ENCODE peak calls at places on chromosome 18, in five cellular contexts. One of them, this sample, is unnamed.

GRCh38 chr18:5284808-5285207 is 10.7 kb downstream of the ZBTB14 start:
- DNase-seq in CD4-positive, alpha-beta T cell: no peak
- DNase-seq in lower lobe of right lung: no peak
- DNase-seq in adrenal gland: no peak
- DNase-seq in colonic mucosa: no peak
- DNase-seq in this sample: no peak

GRCh38 chr18:54835944-54836343 is 7.7 kb downstream of the RAB27B start:
- DNase-seq in CD4-positive, alpha-beta T cell: no peak
- DNase-seq in lower lobe of right lung: no peak
- DNase-seq in adrenal gland: no peak
- DNase-seq in colonic mucosa: no peak
- DNase-seq in this sample: no peak

GRCh38 chr18:73594749-73595148 is 552.9 kb downstream of the FBXO15 start:
- DNase-seq in CD4-positive, alpha-beta T cell: no peak
- DNase-seq in lower lobe of right lung: no peak
- DNase-seq in adrenal gland: no peak
- DNase-seq in colonic mucosa: no peak
- DNase-seq in this sample: no peak

GRCh38 chr18:3649559-3650426 is 199.8 kb downstream of the TGIF1 start:
- DNase-seq in CD4-positive, alpha-beta T cell: no peak
- DNase-seq in lower lobe of right lung: no peak
- DNase-seq in adrenal gland: peak; percentile 86
- DNase-seq in colonic mucosa: no peak
- DNase-seq in this sample: no peak

GRCh38 chr18:74268175-74268574 is 23.6 kb downstream of the CYB5A start:
- DNase-seq in CD4-positive, alpha-beta T cell: no peak
- DNase-seq in lower lobe of right lung: no peak
- DNase-seq in adrenal gland: no peak
- DNase-seq in colonic mucosa: no peak
- DNase-seq in this sample: no peak

GRCh38 chr18:35511428-35511827 is 13.7 kb upstream of the INO80C start:
- DNase-seq in CD4-positive, alpha-beta T cell: no peak
- DNase-seq in lower lobe of right lung: no peak
- DNase-seq in adrenal gland: no peak
- DNase-seq in colonic mucosa: peak; percentile 7
- DNase-seq in this sample: peak; percentile 37

GRCh38 chr18:75201273-75201898 is 7.6 kb downstream of the PTGR3 start:
- DNase-seq in CD4-positive, alpha-beta T cell: no peak
- DNase-seq in lower lobe of right lung: no peak
- DNase-seq in adrenal gland: no peak
- DNase-seq in colonic mucosa: no peak
- DNase-seq in this sample: no peak

GRCh38 chr18:23234619-23235018 is 99.3 kb downstream of the CABLES1 start:
- DNase-seq in CD4-positive, alpha-beta T cell: no peak
- DNase-seq in lower lobe of right lung: no peak
- DNase-seq in adrenal gland: no peak
- DNase-seq in colonic mucosa: no peak
- DNase-seq in this sample: no peak

GRCh38 chr18:46387426-46388131 is 269.4 kb downstream of the LOXHD1 start:
- DNase-seq in CD4-positive, alpha-beta T cell: no peak
- DNase-seq in lower lobe of right lung: no peak
- DNase-seq in adrenal gland: no peak
- DNase-seq in colonic mucosa: no peak
- DNase-seq in this sample: no peak

GRCh38 chr18:43596106-43596712 is 318.9 kb upstream of the SYT4 start:
- DNase-seq in CD4-positive, alpha-beta T cell: no peak
- DNase-seq in lower lobe of right lung: no peak
- DNase-seq in adrenal gland: no peak
- DNase-seq in colonic mucosa: no peak
- DNase-seq in this sample: peak; percentile 23

GRCh38 chr18:41064916-41065315 is 890.1 kb upstream of the PIK3C3 start:
- DNase-seq in CD4-positive, alpha-beta T cell: no peak
- DNase-seq in lower lobe of right lung: no peak
- DNase-seq in adrenal gland: no peak
- DNase-seq in colonic mucosa: no peak
- DNase-seq in this sample: no peak

GRCh38 chr18:36499938-36500337 is 202.4 kb downstream of the FHOD3 start:
- DNase-seq in CD4-positive, alpha-beta T cell: no peak
- DNase-seq in lower lobe of right lung: no peak
- DNase-seq in adrenal gland: no peak
- DNase-seq in colonic mucosa: no peak
- DNase-seq in this sample: no peak

GRCh38 chr18:74376523-74376922 is 60.9 kb downstream of the C18orf63 start:
- DNase-seq in CD4-positive, alpha-beta T cell: no peak
- DNase-seq in lower lobe of right lung: no peak
- DNase-seq in adrenal gland: no peak
- DNase-seq in colonic mucosa: peak; percentile 10
- DNase-seq in this sample: no peak

GRCh38 chr18:68564348-68564747 is 150.6 kb downstream of the TMX3 start:
- DNase-seq in CD4-positive, alpha-beta T cell: no peak
- DNase-seq in lower lobe of right lung: no peak
- DNase-seq in adrenal gland: no peak
- DNase-seq in colonic mucosa: no peak
- DNase-seq in this sample: no peak

GRCh38 chr18:64202836-64203235 is 53.9 kb upstream of the LINC00305 start:
- DNase-seq in CD4-positive, alpha-beta T cell: no peak
- DNase-seq in lower lobe of right lung: no peak
- DNase-seq in adrenal gland: no peak
- DNase-seq in colonic mucosa: no peak
- DNase-seq in this sample: no peak

GRCh38 chr18:73563345-73563744 is 584.3 kb downstream of the FBXO15 start:
- DNase-seq in CD4-positive, alpha-beta T cell: no peak
- DNase-seq in lower lobe of right lung: no peak
- DNase-seq in adrenal gland: no peak
- DNase-seq in colonic mucosa: no peak
- DNase-seq in this sample: no peak

GRCh38 chr18:23718243-23718720 is 29.0 kb downstream of the LAMA3 start:
- DNase-seq in CD4-positive, alpha-beta T cell: no peak
- DNase-seq in lower lobe of right lung: no peak
- DNase-seq in adrenal gland: no peak
- DNase-seq in colonic mucosa: no peak
- DNase-seq in this sample: no peak

GRCh38 chr18:79199691-79200374 is 130.6 kb downstream of the ATP9B start:
- DNase-seq in CD4-positive, alpha-beta T cell: no peak
- DNase-seq in lower lobe of right lung: no peak
- DNase-seq in adrenal gland: no peak
- DNase-seq in colonic mucosa: no peak
- DNase-seq in this sample: no peak

GRCh38 chr18:23424616-23425015 is 28.5 kb upstream of the RIOK3 start:
- DNase-seq in CD4-positive, alpha-beta T cell: no peak
- DNase-seq in lower lobe of right lung: no peak
- DNase-seq in adrenal gland: no peak
- DNase-seq in colonic mucosa: no peak
- DNase-seq in this sample: no peak

GRCh38 chr18:23225518-23225917 is 90.2 kb downstream of the CABLES1 start:
- DNase-seq in CD4-positive, alpha-beta T cell: no peak
- DNase-seq in lower lobe of right lung: no peak
- DNase-seq in adrenal gland: peak; percentile 52
- DNase-seq in colonic mucosa: no peak
- DNase-seq in this sample: no peak

GRCh38 chr18:79458131-79458838 is 62.6 kb downstream of the NFATC1 start:
- DNase-seq in CD4-positive, alpha-beta T cell: no peak
- DNase-seq in lower lobe of right lung: no peak
- DNase-seq in adrenal gland: peak; percentile 46
- DNase-seq in colonic mucosa: peak; percentile 22
- DNase-seq in this sample: peak; percentile 24

GRCh38 chr18:48412339-48412929 is 3.3 kb upstream of the ZBTB7C start:
- DNase-seq in CD4-positive, alpha-beta T cell: no peak
- DNase-seq in lower lobe of right lung: no peak
- DNase-seq in adrenal gland: peak; percentile 57
- DNase-seq in colonic mucosa: peak; percentile 41
- DNase-seq in this sample: peak; percentile 45

DNA sequence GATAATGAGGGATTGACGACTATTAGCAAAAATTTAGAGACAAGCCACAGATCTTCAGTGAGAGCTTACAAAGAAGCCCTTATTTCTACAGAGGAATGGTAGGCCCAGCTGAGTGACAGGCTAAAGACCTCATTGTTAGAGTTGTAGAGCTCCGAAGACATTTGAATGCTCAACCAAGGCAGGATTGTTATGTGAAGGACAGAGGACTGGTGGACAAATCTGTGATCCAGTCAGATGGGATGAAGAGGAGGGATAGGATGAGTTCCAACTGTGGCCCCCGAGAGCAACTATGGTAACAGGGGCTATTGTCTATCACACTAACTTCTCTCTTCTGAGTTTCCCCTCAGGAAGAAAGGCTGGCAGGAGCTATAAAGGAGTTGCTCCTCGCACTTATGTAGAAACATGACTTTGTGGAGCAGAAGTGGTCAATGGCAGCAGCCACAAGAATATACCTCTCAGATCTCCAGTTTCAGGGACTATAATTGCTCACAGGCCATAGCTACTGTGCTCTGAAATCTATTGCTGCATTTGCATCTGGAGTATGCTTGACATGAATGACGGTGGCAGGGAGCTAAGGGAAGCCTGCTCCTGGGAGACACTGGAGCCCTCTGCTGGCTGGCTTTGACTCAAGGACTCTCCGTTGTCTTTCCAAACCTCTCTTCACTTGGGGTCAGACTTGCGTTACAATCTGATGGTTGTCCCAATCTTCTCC is 50.3 kb upstream of the GREB1L start:
- DNase-seq in CD4-positive, alpha-beta T cell: no peak
- DNase-seq in lower lobe of right lung: peak; percentile 61
- DNase-seq in adrenal gland: peak; percentile 69
- DNase-seq in colonic mucosa: peak; percentile 49
- DNase-seq in this sample: no peak
- TF ChIP-seq CTCF in CD4-positive, alpha-beta T cell: peak; percentile 20
- TF ChIP-seq CTCF in lower lobe of right lung: peak; percentile 57
- TF ChIP-seq CTCF in adrenal gland: peak; percentile 56
- TF ChIP-seq CTCF in colonic mucosa: peak; percentile 46
- TF ChIP-seq CTCF in this sample: peak; percentile 58

DNA sequence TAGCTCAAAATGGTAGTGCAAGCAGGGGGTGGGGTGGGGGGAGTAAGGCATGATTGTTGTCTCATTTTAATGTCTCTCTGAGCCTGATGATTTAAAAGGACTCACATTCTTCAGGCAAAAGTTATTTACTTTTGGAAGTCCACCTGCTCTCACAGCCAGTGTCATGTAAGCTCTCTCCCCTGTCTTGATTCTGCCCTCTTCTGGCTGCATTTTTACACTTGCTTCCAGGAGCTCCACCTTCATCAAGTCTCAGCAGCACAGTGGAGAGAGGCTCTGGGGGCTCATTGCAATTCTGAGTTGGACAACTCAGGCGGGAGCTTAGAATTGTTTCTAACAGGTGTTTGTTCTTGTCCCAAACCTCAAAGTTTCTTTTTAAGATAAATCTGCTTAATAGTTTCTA is 39.2 kb downstream of the GNAL start:
- DNase-seq in CD4-positive, alpha-beta T cell: no peak
- DNase-seq in lower lobe of right lung: no peak
- DNase-seq in adrenal gland: no peak
- DNase-seq in colonic mucosa: no peak
- DNase-seq in this sample: no peak
- TF ChIP-seq CTCF in CD4-positive, alpha-beta T cell: no peak
- TF ChIP-seq CTCF in lower lobe of right lung: no peak
- TF ChIP-seq CTCF in adrenal gland: no peak
- TF ChIP-seq CTCF in colonic mucosa: no peak
- TF ChIP-seq CTCF in this sample: no peak

DNA sequence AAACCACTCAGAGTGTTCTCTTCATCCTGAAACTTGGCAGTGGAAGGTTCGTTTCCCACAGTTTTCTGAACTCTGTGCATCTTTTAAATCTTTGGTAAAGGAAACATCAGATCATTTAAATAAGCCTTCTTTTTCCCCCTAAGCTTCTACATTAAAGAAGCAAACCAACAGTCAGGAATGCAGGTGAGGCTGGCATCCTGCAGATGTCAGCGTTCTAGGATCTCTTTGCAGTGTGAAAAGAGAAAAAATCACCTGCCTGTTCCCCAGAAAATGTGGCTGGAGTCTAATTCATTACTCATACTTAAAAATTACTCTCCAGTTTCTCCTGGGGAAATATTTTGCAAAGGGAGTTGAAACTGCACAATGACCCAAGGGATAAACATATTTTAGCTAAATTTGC is 64.5 kb upstream of the ZCCHC2 start:
- DNase-seq in CD4-positive, alpha-beta T cell: no peak
- DNase-seq in lower lobe of right lung: no peak
- DNase-seq in adrenal gland: no peak
- DNase-seq in colonic mucosa: no peak
- DNase-seq in this sample: no peak
- TF ChIP-seq CTCF in CD4-positive, alpha-beta T cell: no peak
- TF ChIP-seq CTCF in lower lobe of right lung: no peak
- TF ChIP-seq CTCF in adrenal gland: no peak
- TF ChIP-seq CTCF in colonic mucosa: no peak
- TF ChIP-seq CTCF in this sample: no peak

GRCh38 chr18:76689646-76690264 is 132.6 kb upstream of the ZNF236 start:
- DNase-seq in CD4-positive, alpha-beta T cell: no peak
- DNase-seq in lower lobe of right lung: no peak
- DNase-seq in adrenal gland: no peak
- DNase-seq in colonic mucosa: no peak
- DNase-seq in this sample: no peak
- TF ChIP-seq CTCF in CD4-positive, alpha-beta T cell: no peak
- TF ChIP-seq CTCF in lower lobe of right lung: no peak
- TF ChIP-seq CTCF in adrenal gland: no peak
- TF ChIP-seq CTCF in colonic mucosa: no peak
- TF ChIP-seq CTCF in this sample: peak; percentile 6

DNA sequence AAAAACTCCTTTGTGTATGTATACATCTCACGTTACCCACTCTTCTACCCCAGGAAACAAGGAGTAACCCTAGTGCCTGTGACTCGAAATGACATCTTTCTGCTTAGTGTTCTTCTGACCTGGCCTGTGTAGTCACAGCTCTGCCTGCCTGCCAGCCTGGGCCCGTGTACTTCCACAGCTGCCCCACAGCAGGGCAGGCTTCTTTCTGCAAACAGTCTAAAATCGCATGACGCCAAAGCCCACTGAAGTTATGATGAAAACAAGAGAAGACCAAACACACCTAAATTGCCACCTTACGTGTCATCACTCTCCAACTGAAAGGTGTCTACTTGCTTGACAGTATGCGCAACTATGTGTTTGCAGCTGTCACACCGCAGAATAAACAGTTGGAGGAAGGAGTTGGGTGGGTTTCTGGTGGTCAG is 1.5 kb downstream of the GAREM1 start:
- DNase-seq in CD4-positive, alpha-beta T cell: no peak
- DNase-seq in lower lobe of right lung: peak; percentile 46
- DNase-seq in adrenal gland: peak; percentile 60
- DNase-seq in colonic mucosa: peak; percentile 47
- DNase-seq in this sample: no peak
- TF ChIP-seq CTCF in CD4-positive, alpha-beta T cell: no peak
- TF ChIP-seq CTCF in lower lobe of right lung: peak; percentile 29
- TF ChIP-seq CTCF in adrenal gland: peak; percentile 37
- TF ChIP-seq CTCF in colonic mucosa: peak; percentile 11
- TF ChIP-seq CTCF in this sample: no peak

GRCh38 chr18:49464718-49465598 is 4.5 kb upstream of the DYM start:
- DNase-seq in CD4-positive, alpha-beta T cell: no peak
- DNase-seq in lower lobe of right lung: no peak
- DNase-seq in adrenal gland: no peak
- DNase-seq in colonic mucosa: no peak
- DNase-seq in this sample: no peak
- TF ChIP-seq CTCF in CD4-positive, alpha-beta T cell: no peak
- TF ChIP-seq CTCF in lower lobe of right lung: no peak
- TF ChIP-seq CTCF in adrenal gland: no peak
- TF ChIP-seq CTCF in colonic mucosa: no peak
- TF ChIP-seq CTCF in this sample: peak; percentile 22